ENCODE peak calls at places on chromosomes 7 and 10, in four cellular contexts. One of them, this sample, is unnamed.
A peak's percentile ranks its signal among the peaks of the same experiment; 100 is the strongest.

GRCh38 chr10:7340179-7340874 is 70.5 kb downstream of the SFMBT2 start:
- DNase-seq in Panc1: no peak
- DNase-seq in pancreas: no peak
- DNase-seq in hepatocyte: no peak
- DNase-seq in this sample: no peak

GRCh38 chr7:50531401-50531906 is 33.8 kb downstream of the DDC start:
- DNase-seq in Panc1: peak; percentile 67
- DNase-seq in pancreas: no peak
- DNase-seq in hepatocyte: peak; percentile 87
- DNase-seq in this sample: peak; percentile 84

GRCh38 chr10:43128958-43129706 is 9.1 kb upstream of the CSGALNACT2 start:
- DNase-seq in Panc1: no peak
- DNase-seq in pancreas: no peak
- DNase-seq in hepatocyte: peak; percentile 48
- DNase-seq in this sample: no peak

GRCh38 chr7:19102884-19103283 is 14.6 kb downstream of the TWIST1 start:
- DNase-seq in Panc1: no peak
- DNase-seq in pancreas: no peak
- DNase-seq in hepatocyte: no peak
- DNase-seq in this sample: no peak

GRCh38 chr10:131751827-131752775 is 148.7 kb upstream of the PPP2R2D start:
- DNase-seq in Panc1: no peak
- DNase-seq in pancreas: no peak
- DNase-seq in hepatocyte: no peak
- DNase-seq in this sample: no peak

GRCh38 chr10:28429573-28430216 is 103.2 kb upstream of the WAC start:
- DNase-seq in Panc1: no peak
- DNase-seq in pancreas: no peak
- DNase-seq in hepatocyte: no peak
- DNase-seq in this sample: peak; percentile 40

GRCh38 chr7:117014673-117015133 is 61.4 kb downstream of the ST7 start:
- DNase-seq in Panc1: no peak
- DNase-seq in pancreas: no peak
- DNase-seq in hepatocyte: peak; percentile 74
- DNase-seq in this sample: no peak

GRCh38 chr10:71964669-71965515 is 697 bp downstream of the CHST3 start:
- DNase-seq in Panc1: no peak
- DNase-seq in pancreas: no peak
- DNase-seq in hepatocyte: peak; percentile 79
- DNase-seq in this sample: peak; percentile 70

GRCh38 chr7:55484241-55484640 is 88.1 kb downstream of the VOPP1 start:
- DNase-seq in Panc1: no peak
- DNase-seq in pancreas: no peak
- DNase-seq in hepatocyte: no peak
- DNase-seq in this sample: no peak

GRCh38 chr10:78414380-78414779 is 380.7 kb downstream of the RPS24 start:
- DNase-seq in Panc1: no peak
- DNase-seq in pancreas: no peak
- DNase-seq in hepatocyte: no peak
- DNase-seq in this sample: no peak

GRCh38 chr7:91420606-91421390 is 156.6 kb downstream of the FZD1 start:
- DNase-seq in Panc1: no peak
- DNase-seq in pancreas: no peak
- DNase-seq in hepatocyte: no peak
- DNase-seq in this sample: no peak

GRCh38 chr7:140674899-140675701 is 2.4 kb downstream of the ADCK2 start:
- DNase-seq in Panc1: no peak
- DNase-seq in pancreas: no peak
- DNase-seq in hepatocyte: peak; percentile 32
- DNase-seq in this sample: no peak

GRCh38 chr7:91005861-91006260 is 258.4 kb upstream of the FZD1 start:
- DNase-seq in Panc1: no peak
- DNase-seq in pancreas: peak; percentile 15
- DNase-seq in hepatocyte: no peak
- DNase-seq in this sample: no peak

GRCh38 chr7:128030263-128030998 is 806 bp downstream of the LRRC4 start:
- DNase-seq in Panc1: no peak
- DNase-seq in pancreas: no peak
- DNase-seq in hepatocyte: no peak
- DNase-seq in this sample: no peak

GRCh38 chr10:49271346-49271745 is 27.6 kb upstream of the C10orf71 start:
- DNase-seq in Panc1: no peak
- DNase-seq in pancreas: no peak
- DNase-seq in hepatocyte: no peak
- DNase-seq in this sample: no peak

GRCh38 chr7:155543011-155543881 is 3.1 kb downstream of the CNPY1 start:
- DNase-seq in Panc1: no peak
- DNase-seq in pancreas: peak; percentile 40
- DNase-seq in hepatocyte: no peak
- DNase-seq in this sample: no peak

GRCh38 chr7:12851142-12851541 is 163.7 kb downstream of the ARL4A start:
- DNase-seq in Panc1: no peak
- DNase-seq in pancreas: no peak
- DNase-seq in hepatocyte: no peak
- DNase-seq in this sample: no peak
- H3K4me3 ChIP-seq in Panc1: no peak overlapping the region
- H3K4me3 ChIP-seq in pancreas: no peak overlapping the region
- H3K4me3 ChIP-seq in hepatocyte: no peak overlapping the region
- H3K4me3 ChIP-seq in this sample: no peak overlapping the region

GRCh38 chr10:62763155-62763554 is 41.4 kb upstream of the ADO start:
- DNase-seq in Panc1: no peak
- DNase-seq in pancreas: no peak
- DNase-seq in hepatocyte: no peak
- DNase-seq in this sample: no peak

GRCh38 chr10:62761115-62761514 is 43.4 kb upstream of the ADO start:
- DNase-seq in Panc1: no peak
- DNase-seq in pancreas: no peak
- DNase-seq in hepatocyte: peak; percentile 62
- DNase-seq in this sample: no peak

GRCh38 chr10:62759599-62760175 is 44.8 kb upstream of the ADO start:
- DNase-seq in Panc1: no peak
- DNase-seq in pancreas: no peak
- DNase-seq in hepatocyte: no peak
- DNase-seq in this sample: no peak

GRCh38 chr10:62755662-62756653 is 48.6 kb upstream of the ADO start:
- DNase-seq in Panc1: no peak
- DNase-seq in pancreas: no peak
- DNase-seq in hepatocyte: no peak
- DNase-seq in this sample: no peak

GRCh38 chr10:62760401-62760800 is 44.1 kb upstream of the ADO start:
- DNase-seq in Panc1: no peak
- DNase-seq in pancreas: no peak
- DNase-seq in hepatocyte: no peak
- DNase-seq in this sample: no peak
- H3K27me3 ChIP-seq in Panc1: peaks cover 6% of the 10 kb centered on the region
- H3K27me3 ChIP-seq in pancreas: no peaks in the 10 kb centered on the region
- H3K27me3 ChIP-seq in hepatocyte: no peaks in the 10 kb centered on the region
- H3K27me3 ChIP-seq in this sample: no peaks in the 10 kb centered on the region

GRCh38 chr10:116659049-116659670 is 38.4 kb downstream of the PNLIPRP2 start:
- DNase-seq in Panc1: no peak
- DNase-seq in pancreas: no peak
- DNase-seq in hepatocyte: no peak
- DNase-seq in this sample: no peak
- TF ChIP-seq CTCF in Panc1: no peak
- TF ChIP-seq CTCF in pancreas: no peak
- TF ChIP-seq CTCF in hepatocyte: no peak
- TF ChIP-seq CTCF in this sample: no peak

GRCh38 chr10:103153302-103153759 is 39.7 kb downstream of the NT5C2 start:
- DNase-seq in Panc1: no peak
- DNase-seq in pancreas: no peak
- DNase-seq in hepatocyte: no peak
- DNase-seq in this sample: no peak
- H3K4me3 ChIP-seq in Panc1: peak overlapping the region; percentile 17
- H3K4me3 ChIP-seq in pancreas: peak overlapping the region; percentile 17
- H3K4me3 ChIP-seq in hepatocyte: peak overlapping the region; percentile 5
- H3K4me3 ChIP-seq in this sample: no peak overlapping the region

GRCh38 chr10:122692744-122693143 is 6.9 kb downstream of the C10orf120 start:
- DNase-seq in Panc1: no peak
- DNase-seq in pancreas: no peak
- DNase-seq in hepatocyte: no peak
- DNase-seq in this sample: no peak

GRCh38 chr10:122689146-122689807 is 10.4 kb downstream of the C10orf120 start:
- DNase-seq in Panc1: no peak
- DNase-seq in pancreas: peak; percentile 81
- DNase-seq in hepatocyte: peak; percentile 47
- DNase-seq in this sample: no peak

GRCh38 chr10:122682522-122682921 is 17.1 kb downstream of the C10orf120 start:
- DNase-seq in Panc1: no peak
- DNase-seq in pancreas: no peak
- DNase-seq in hepatocyte: no peak
- DNase-seq in this sample: no peak

GRCh38 chr10:122688293-122688989 is 11.2 kb downstream of the C10orf120 start:
- DNase-seq in Panc1: no peak
- DNase-seq in pancreas: no peak
- DNase-seq in hepatocyte: peak; percentile 22
- DNase-seq in this sample: no peak
- H3K27me3 ChIP-seq in Panc1: peaks cover 27% of the 10 kb centered on the region
- H3K27me3 ChIP-seq in pancreas: no peaks in the 10 kb centered on the region
- H3K27me3 ChIP-seq in hepatocyte: peaks cover 8% of the 10 kb centered on the region
- H3K27me3 ChIP-seq in this sample: peaks cover 2% of the 10 kb centered on the region

GRCh38 chr10:34292178-34292565 is 522.9 kb downstream of the PARD3 start:
- DNase-seq in Panc1: no peak
- DNase-seq in pancreas: no peak
- DNase-seq in hepatocyte: no peak
- DNase-seq in this sample: no peak
- TF ChIP-seq CTCF in Panc1: no peak
- TF ChIP-seq CTCF in pancreas: no peak
- TF ChIP-seq CTCF in hepatocyte: no peak
- TF ChIP-seq CTCF in this sample: no peak

DNA sequence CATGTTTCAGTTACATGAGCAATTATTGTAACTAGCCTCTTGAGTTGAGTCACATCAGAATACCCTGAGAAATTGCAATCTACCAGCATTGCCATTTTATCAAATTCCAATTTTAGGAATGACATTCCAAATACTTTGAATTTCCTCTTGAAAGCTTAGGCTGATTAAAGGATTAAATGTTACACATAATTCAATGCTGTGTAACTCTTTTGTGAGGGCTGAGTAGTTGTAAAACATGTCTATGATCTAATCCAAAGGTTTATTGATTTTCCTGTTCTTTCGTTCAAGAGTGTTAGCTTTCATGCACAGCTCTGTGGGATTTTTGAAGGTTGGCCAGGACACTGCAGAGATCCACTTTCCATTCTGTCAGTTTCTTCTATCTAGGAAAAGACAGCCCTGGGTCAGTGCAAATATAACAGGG is 193.1 kb downstream of the SORCS1 start:
- DNase-seq in Panc1: no peak
- DNase-seq in pancreas: no peak
- DNase-seq in hepatocyte: no peak
- DNase-seq in this sample: no peak
- H3K4me3 ChIP-seq in Panc1: no peak overlapping the region
- H3K4me3 ChIP-seq in pancreas: no peak overlapping the region
- H3K4me3 ChIP-seq in hepatocyte: no peak overlapping the region
- H3K4me3 ChIP-seq in this sample: no peak overlapping the region

GRCh38 chr7:126839624-126840023 is 413.1 kb downstream of the GRM8 start:
- DNase-seq in Panc1: no peak
- DNase-seq in pancreas: no peak
- DNase-seq in hepatocyte: no peak
- DNase-seq in this sample: no peak

GRCh38 chr7:126838194-126838593 is 414.5 kb downstream of the GRM8 start:
- DNase-seq in Panc1: no peak
- DNase-seq in pancreas: no peak
- DNase-seq in hepatocyte: no peak
- DNase-seq in this sample: no peak

GRCh38 chr7:126843883-126844282 is 408.9 kb downstream of the GRM8 start:
- DNase-seq in Panc1: no peak
- DNase-seq in pancreas: no peak
- DNase-seq in hepatocyte: no peak
- DNase-seq in this sample: no peak

GRCh38 chr7:126842451-126842850 is 410.3 kb downstream of the GRM8 start:
- DNase-seq in Panc1: no peak
- DNase-seq in pancreas: no peak
- DNase-seq in hepatocyte: no peak
- DNase-seq in this sample: no peak

DNA sequence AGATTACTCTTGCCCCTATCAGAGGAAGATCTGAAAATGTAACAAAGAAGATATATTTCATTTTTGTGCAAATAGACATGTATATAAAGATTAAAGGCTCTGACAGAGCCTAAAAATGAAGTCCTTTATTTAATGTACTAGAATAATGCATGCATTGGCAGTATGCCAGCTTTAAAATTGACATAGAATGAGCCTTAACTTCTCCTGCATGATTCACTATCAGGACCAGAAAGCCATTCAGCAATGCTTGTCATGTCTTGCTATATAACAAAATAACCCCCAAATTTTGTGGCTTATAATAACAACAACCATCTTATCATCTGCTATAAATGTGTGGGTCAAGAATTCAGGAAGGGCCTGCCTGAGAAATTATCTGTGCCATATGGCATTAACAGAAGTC is 411.9 kb downstream of the GRM8 start:
- DNase-seq in Panc1: no peak
- DNase-seq in pancreas: no peak
- DNase-seq in hepatocyte: no peak
- DNase-seq in this sample: no peak
- H3K27me3 ChIP-seq in Panc1: no peaks in the 10 kb centered on the region
- H3K27me3 ChIP-seq in pancreas: no peaks in the 10 kb centered on the region
- H3K27me3 ChIP-seq in hepatocyte: no peaks in the 10 kb centered on the region
- H3K27me3 ChIP-seq in this sample: no peaks in the 10 kb centered on the region

DNA sequence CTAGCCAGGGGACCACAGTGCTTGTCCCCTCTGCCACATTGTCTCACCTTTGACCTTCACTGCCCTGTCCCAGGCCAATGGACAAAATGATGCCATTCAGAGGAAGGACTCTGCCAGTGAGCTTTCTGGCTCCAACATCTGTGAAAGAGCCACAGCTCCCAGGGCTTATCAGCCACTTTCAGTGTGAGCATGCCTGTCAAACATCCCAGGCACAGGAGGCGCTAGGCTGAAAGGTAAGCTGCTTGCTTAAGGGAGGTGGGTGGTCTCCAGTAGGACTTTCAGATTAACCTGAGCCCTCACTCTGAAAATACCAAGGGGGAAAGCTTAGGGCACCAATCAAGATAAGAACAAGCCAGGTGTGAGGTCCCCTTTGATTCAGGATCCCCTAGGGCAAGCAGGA is 59.8 kb upstream of the GDF10 start:
- DNase-seq in Panc1: no peak
- DNase-seq in pancreas: no peak
- DNase-seq in hepatocyte: no peak
- DNase-seq in this sample: peak; percentile 11
- TF ChIP-seq CTCF in Panc1: no peak
- TF ChIP-seq CTCF in pancreas: no peak
- TF ChIP-seq CTCF in hepatocyte: no peak
- TF ChIP-seq CTCF in this sample: no peak